ENCODE peak calls at places on chromosomes 7 and 10, in eight cellular contexts. One of them, this sample, is unnamed.

GRCh38 chr7:24477807-24478655 is 95.2 kb upstream of the PALS2 start:
- DNase-seq in stimulated activated CD4-positive, alpha-beta T cell treated with anti-CD3 and anti-CD28 coated beads, Interleukin-4, amount 100 ng/mL, for 4 hours: no peak
- DNase-seq in NCI-H1092 treated with DMSO at 0.1 percent for 48 hours: peak
- DNase-seq in GM10248: no peak
- DNase-seq in H7: peak
- DNase-seq in activated CD8-positive, alpha-beta memory T cell treated with anti-CD3 and anti-CD28 coated beads for 4 hours: no peak
- DNase-seq in LoVo: no peak
- DNase-seq in Kasumi-1: no peak
- DNase-seq in this sample: no peak

GRCh38 chr7:42445691-42446090 is 208.7 kb upstream of the GLI3 start:
- DNase-seq in stimulated activated CD4-positive, alpha-beta T cell treated with anti-CD3 and anti-CD28 coated beads, Interleukin-4, amount 100 ng/mL, for 4 hours: no peak
- DNase-seq in NCI-H1092 treated with DMSO at 0.1 percent for 48 hours: no peak
- DNase-seq in GM10248: no peak
- DNase-seq in H7: no peak
- DNase-seq in activated CD8-positive, alpha-beta memory T cell treated with anti-CD3 and anti-CD28 coated beads for 4 hours: no peak
- DNase-seq in LoVo: no peak
- DNase-seq in Kasumi-1: no peak
- DNase-seq in this sample: no peak

GRCh38 chr10:92387289-92387940 is 96.4 kb downstream of the MARCHF5 start:
- DNase-seq in stimulated activated CD4-positive, alpha-beta T cell treated with anti-CD3 and anti-CD28 coated beads, Interleukin-4, amount 100 ng/mL, for 4 hours: no peak
- DNase-seq in NCI-H1092 treated with DMSO at 0.1 percent for 48 hours: no peak
- DNase-seq in GM10248: peak
- DNase-seq in H7: peak
- DNase-seq in activated CD8-positive, alpha-beta memory T cell treated with anti-CD3 and anti-CD28 coated beads for 4 hours: no peak
- DNase-seq in LoVo: peak
- DNase-seq in Kasumi-1: peak
- DNase-seq in this sample: no peak

GRCh38 chr7:79199961-79200360 is 253.5 kb downstream of the MAGI2 start:
- DNase-seq in stimulated activated CD4-positive, alpha-beta T cell treated with anti-CD3 and anti-CD28 coated beads, Interleukin-4, amount 100 ng/mL, for 4 hours: no peak
- DNase-seq in NCI-H1092 treated with DMSO at 0.1 percent for 48 hours: no peak
- DNase-seq in GM10248: no peak
- DNase-seq in H7: no peak
- DNase-seq in activated CD8-positive, alpha-beta memory T cell treated with anti-CD3 and anti-CD28 coated beads for 4 hours: no peak
- DNase-seq in LoVo: no peak
- DNase-seq in Kasumi-1: no peak
- DNase-seq in this sample: no peak

GRCh38 chr10:598415-599170 is 90.9 kb downstream of the DIP2C start:
- DNase-seq in stimulated activated CD4-positive, alpha-beta T cell treated with anti-CD3 and anti-CD28 coated beads, Interleukin-4, amount 100 ng/mL, for 4 hours: no peak
- DNase-seq in NCI-H1092 treated with DMSO at 0.1 percent for 48 hours: no peak
- DNase-seq in GM10248: no peak
- DNase-seq in H7: peak
- DNase-seq in activated CD8-positive, alpha-beta memory T cell treated with anti-CD3 and anti-CD28 coated beads for 4 hours: no peak
- DNase-seq in LoVo: no peak
- DNase-seq in Kasumi-1: peak
- DNase-seq in this sample: no peak

GRCh38 chr10:116431598-116431997 is 4.0 kb downstream of the PNLIPRP3 start:
- DNase-seq in stimulated activated CD4-positive, alpha-beta T cell treated with anti-CD3 and anti-CD28 coated beads, Interleukin-4, amount 100 ng/mL, for 4 hours: no peak
- DNase-seq in NCI-H1092 treated with DMSO at 0.1 percent for 48 hours: no peak
- DNase-seq in GM10248: no peak
- DNase-seq in H7: no peak
- DNase-seq in activated CD8-positive, alpha-beta memory T cell treated with anti-CD3 and anti-CD28 coated beads for 4 hours: no peak
- DNase-seq in LoVo: no peak
- DNase-seq in Kasumi-1: no peak
- DNase-seq in this sample: no peak

GRCh38 chr10:65394898-65395297 is 1530.9 kb upstream of the LRRTM3 start:
- DNase-seq in stimulated activated CD4-positive, alpha-beta T cell treated with anti-CD3 and anti-CD28 coated beads, Interleukin-4, amount 100 ng/mL, for 4 hours: no peak
- DNase-seq in NCI-H1092 treated with DMSO at 0.1 percent for 48 hours: no peak
- DNase-seq in GM10248: no peak
- DNase-seq in H7: no peak
- DNase-seq in activated CD8-positive, alpha-beta memory T cell treated with anti-CD3 and anti-CD28 coated beads for 4 hours: no peak
- DNase-seq in LoVo: peak
- DNase-seq in Kasumi-1: no peak
- DNase-seq in this sample: no peak

GRCh38 chr10:17229016-17229716 is 1.1 kb downstream of the VIM start:
- DNase-seq in stimulated activated CD4-positive, alpha-beta T cell treated with anti-CD3 and anti-CD28 coated beads, Interleukin-4, amount 100 ng/mL, for 4 hours: peak
- DNase-seq in NCI-H1092 treated with DMSO at 0.1 percent for 48 hours: peak
- DNase-seq in GM10248: peak
- DNase-seq in H7: peak
- DNase-seq in activated CD8-positive, alpha-beta memory T cell treated with anti-CD3 and anti-CD28 coated beads for 4 hours: peak
- DNase-seq in LoVo: peak
- DNase-seq in Kasumi-1: no peak
- DNase-seq in this sample: peak

GRCh38 chr10:127928021-127928806 is 21.3 kb downstream of the PTPRE start:
- DNase-seq in stimulated activated CD4-positive, alpha-beta T cell treated with anti-CD3 and anti-CD28 coated beads, Interleukin-4, amount 100 ng/mL, for 4 hours: no peak
- DNase-seq in NCI-H1092 treated with DMSO at 0.1 percent for 48 hours: no peak
- DNase-seq in GM10248: no peak
- DNase-seq in H7: no peak
- DNase-seq in activated CD8-positive, alpha-beta memory T cell treated with anti-CD3 and anti-CD28 coated beads for 4 hours: no peak
- DNase-seq in LoVo: no peak
- DNase-seq in Kasumi-1: no peak
- DNase-seq in this sample: no peak

GRCh38 chr7:133712544-133712943 is 414.6 kb upstream of the LRGUK start:
- DNase-seq in stimulated activated CD4-positive, alpha-beta T cell treated with anti-CD3 and anti-CD28 coated beads, Interleukin-4, amount 100 ng/mL, for 4 hours: no peak
- DNase-seq in NCI-H1092 treated with DMSO at 0.1 percent for 48 hours: no peak
- DNase-seq in GM10248: no peak
- DNase-seq in H7: no peak
- DNase-seq in activated CD8-positive, alpha-beta memory T cell treated with anti-CD3 and anti-CD28 coated beads for 4 hours: no peak
- DNase-seq in LoVo: no peak
- DNase-seq in Kasumi-1: no peak
- DNase-seq in this sample: no peak

GRCh38 chr7:1857487-1858425 is 187.7 kb downstream of the ELFN1 start:
- DNase-seq in stimulated activated CD4-positive, alpha-beta T cell treated with anti-CD3 and anti-CD28 coated beads, Interleukin-4, amount 100 ng/mL, for 4 hours: no peak
- DNase-seq in NCI-H1092 treated with DMSO at 0.1 percent for 48 hours: no peak
- DNase-seq in GM10248: no peak
- DNase-seq in H7: no peak
- DNase-seq in activated CD8-positive, alpha-beta memory T cell treated with anti-CD3 and anti-CD28 coated beads for 4 hours: no peak
- DNase-seq in LoVo: no peak
- DNase-seq in Kasumi-1: no peak
- DNase-seq in this sample: no peak

GRCh38 chr10:69318997-69319727 is 40.9 kb downstream of the HK1 start:
- DNase-seq in stimulated activated CD4-positive, alpha-beta T cell treated with anti-CD3 and anti-CD28 coated beads, Interleukin-4, amount 100 ng/mL, for 4 hours: peak
- DNase-seq in NCI-H1092 treated with DMSO at 0.1 percent for 48 hours: no peak
- DNase-seq in GM10248: peak
- DNase-seq in H7: peak
- DNase-seq in activated CD8-positive, alpha-beta memory T cell treated with anti-CD3 and anti-CD28 coated beads for 4 hours: peak
- DNase-seq in LoVo: peak
- DNase-seq in Kasumi-1: peak
- DNase-seq in this sample: no peak

GRCh38 chr7:125126376-125126775 is 196.8 kb upstream of the POT1 start:
- DNase-seq in stimulated activated CD4-positive, alpha-beta T cell treated with anti-CD3 and anti-CD28 coated beads, Interleukin-4, amount 100 ng/mL, for 4 hours: no peak
- DNase-seq in NCI-H1092 treated with DMSO at 0.1 percent for 48 hours: no peak
- DNase-seq in GM10248: no peak
- DNase-seq in H7: no peak
- DNase-seq in activated CD8-positive, alpha-beta memory T cell treated with anti-CD3 and anti-CD28 coated beads for 4 hours: no peak
- DNase-seq in LoVo: no peak
- DNase-seq in Kasumi-1: no peak
- DNase-seq in this sample: no peak

GRCh38 chr7:150410680-150411346 is 31.7 kb downstream of the ZNF775 start:
- DNase-seq in stimulated activated CD4-positive, alpha-beta T cell treated with anti-CD3 and anti-CD28 coated beads, Interleukin-4, amount 100 ng/mL, for 4 hours: no peak
- DNase-seq in NCI-H1092 treated with DMSO at 0.1 percent for 48 hours: no peak
- DNase-seq in GM10248: no peak
- DNase-seq in H7: peak
- DNase-seq in activated CD8-positive, alpha-beta memory T cell treated with anti-CD3 and anti-CD28 coated beads for 4 hours: no peak
- DNase-seq in LoVo: no peak
- DNase-seq in Kasumi-1: no peak
- DNase-seq in this sample: no peak

GRCh38 chr7:12436896-12437535 is 33.4 kb upstream of the VWDE start:
- DNase-seq in stimulated activated CD4-positive, alpha-beta T cell treated with anti-CD3 and anti-CD28 coated beads, Interleukin-4, amount 100 ng/mL, for 4 hours: no peak
- DNase-seq in NCI-H1092 treated with DMSO at 0.1 percent for 48 hours: peak
- DNase-seq in GM10248: no peak
- DNase-seq in H7: no peak
- DNase-seq in activated CD8-positive, alpha-beta memory T cell treated with anti-CD3 and anti-CD28 coated beads for 4 hours: no peak
- DNase-seq in LoVo: no peak
- DNase-seq in Kasumi-1: peak
- DNase-seq in this sample: no peak

GRCh38 chr7:90626011-90626410 is 29.9 kb downstream of the CDK14 start:
- DNase-seq in stimulated activated CD4-positive, alpha-beta T cell treated with anti-CD3 and anti-CD28 coated beads, Interleukin-4, amount 100 ng/mL, for 4 hours: no peak
- DNase-seq in NCI-H1092 treated with DMSO at 0.1 percent for 48 hours: no peak
- DNase-seq in GM10248: no peak
- DNase-seq in H7: no peak
- DNase-seq in activated CD8-positive, alpha-beta memory T cell treated with anti-CD3 and anti-CD28 coated beads for 4 hours: no peak
- DNase-seq in LoVo: no peak
- DNase-seq in Kasumi-1: no peak
- DNase-seq in this sample: no peak

GRCh38 chr7:4878336-4879335 is 4.9 kb downstream of the RADIL start:
- DNase-seq in stimulated activated CD4-positive, alpha-beta T cell treated with anti-CD3 and anti-CD28 coated beads, Interleukin-4, amount 100 ng/mL, for 4 hours: no peak
- DNase-seq in NCI-H1092 treated with DMSO at 0.1 percent for 48 hours: no peak
- DNase-seq in GM10248: no peak
- DNase-seq in H7: peak
- DNase-seq in activated CD8-positive, alpha-beta memory T cell treated with anti-CD3 and anti-CD28 coated beads for 4 hours: no peak
- DNase-seq in LoVo: no peak
- DNase-seq in Kasumi-1: no peak
- DNase-seq in this sample: no peak

This sample was measured in GOT3.